ENCODE peak calls at places on chromosomes 3 and 15, in seven cellular contexts. One of them, this sample, is unnamed. For H3K4me1, the result is how much of the 10 kb centered on the place peaks cover.

GRCh38 chr15:68271854-68272471 is 5.6 kb upstream of the FEM1B start:
- DNase-seq in body of pancreas: peak
- DNase-seq in sigmoid colon: no peak
- DNase-seq in mucosa of descending colon: no peak
- DNase-seq in thoracic aorta: no peak
- DNase-seq in fibroblast of lung: peak
- DNase-seq in stomach: no peak
- DNase-seq in this sample: no peak

GRCh38 chr15:64247906-64248541 is 85.2 kb upstream of the PPIB start:
- DNase-seq in thoracic aorta: no peak
- DNase-seq in fibroblast of lung: peak
- DNase-seq in stomach: no peak
- DNase-seq in sigmoid colon: no peak
- DNase-seq in mucosa of descending colon: peak
- DNase-seq in body of pancreas: peak
- DNase-seq in this sample: no peak

GRCh38 chr15:70198441-70199123 is 100.9 kb upstream of the TLE3 start:
- DNase-seq in fibroblast of lung: peak
- DNase-seq in thoracic aorta: no peak
- DNase-seq in stomach: no peak
- DNase-seq in body of pancreas: no peak
- DNase-seq in mucosa of descending colon: no peak
- DNase-seq in sigmoid colon: no peak
- DNase-seq in this sample: no peak

GRCh38 chr3:47283193-47283537 is 421 bp downstream of the KLHL18 start:
- DNase-seq in stomach: peak
- DNase-seq in fibroblast of lung: peak
- DNase-seq in mucosa of descending colon: peak
- DNase-seq in sigmoid colon: peak
- DNase-seq in body of pancreas: peak
- DNase-seq in thoracic aorta: no peak
- DNase-seq in this sample: peak

GRCh38 chr15:78438595-78439285 is 724 bp downstream of the IREB2 start:
- DNase-seq in sigmoid colon: no peak
- DNase-seq in body of pancreas: peak
- DNase-seq in fibroblast of lung: peak
- DNase-seq in stomach: no peak
- DNase-seq in mucosa of descending colon: peak
- DNase-seq in thoracic aorta: no peak
- DNase-seq in this sample: peak

GRCh38 chr15:25694823-25695312 is 168.3 kb downstream of the ATP10A start:
- DNase-seq in body of pancreas: no peak
- DNase-seq in sigmoid colon: peak
- DNase-seq in thoracic aorta: no peak
- DNase-seq in fibroblast of lung: no peak
- DNase-seq in stomach: no peak
- DNase-seq in mucosa of descending colon: no peak
- DNase-seq in this sample: no peak

GRCh38 chr3:41026394-41027177 is 172.7 kb upstream of the CTNNB1 start:
- DNase-seq in stomach: no peak
- DNase-seq in body of pancreas: peak
- DNase-seq in mucosa of descending colon: peak
- DNase-seq in thoracic aorta: peak
- DNase-seq in fibroblast of lung: peak
- DNase-seq in sigmoid colon: peak
- DNase-seq in this sample: no peak

GRCh38 chr3:72101538-72101937 is 316.6 kb upstream of the PROK2 start:
- DNase-seq in stomach: no peak
- DNase-seq in thoracic aorta: no peak
- DNase-seq in fibroblast of lung: no peak
- DNase-seq in body of pancreas: no peak
- DNase-seq in sigmoid colon: no peak
- DNase-seq in mucosa of descending colon: no peak
- DNase-seq in this sample: no peak

GRCh38 chr15:45543051-45543450 is 20.5 kb upstream of the SLC30A4 start:
- DNase-seq in mucosa of descending colon: no peak
- DNase-seq in stomach: no peak
- DNase-seq in fibroblast of lung: no peak
- DNase-seq in sigmoid colon: no peak
- DNase-seq in body of pancreas: no peak
- DNase-seq in thoracic aorta: no peak
- DNase-seq in this sample: no peak

GRCh38 chr15:45548753-45549520 is 26.4 kb upstream of the SLC30A4 start:
- DNase-seq in sigmoid colon: no peak
- DNase-seq in mucosa of descending colon: no peak
- DNase-seq in body of pancreas: no peak
- DNase-seq in stomach: no peak
- DNase-seq in fibroblast of lung: no peak
- DNase-seq in thoracic aorta: no peak
- DNase-seq in this sample: no peak

GRCh38 chr15:45546789-45547188 is 24.2 kb upstream of the SLC30A4 start:
- DNase-seq in stomach: no peak
- DNase-seq in body of pancreas: no peak
- DNase-seq in fibroblast of lung: no peak
- DNase-seq in thoracic aorta: no peak
- DNase-seq in sigmoid colon: no peak
- DNase-seq in mucosa of descending colon: no peak
- DNase-seq in this sample: no peak

GRCh38 chr15:45540531-45540930 is 18.0 kb upstream of the SLC30A4 start:
- DNase-seq in mucosa of descending colon: no peak
- DNase-seq in thoracic aorta: no peak
- DNase-seq in body of pancreas: no peak
- DNase-seq in fibroblast of lung: no peak
- DNase-seq in stomach: no peak
- DNase-seq in sigmoid colon: no peak
- DNase-seq in this sample: no peak

DNA sequence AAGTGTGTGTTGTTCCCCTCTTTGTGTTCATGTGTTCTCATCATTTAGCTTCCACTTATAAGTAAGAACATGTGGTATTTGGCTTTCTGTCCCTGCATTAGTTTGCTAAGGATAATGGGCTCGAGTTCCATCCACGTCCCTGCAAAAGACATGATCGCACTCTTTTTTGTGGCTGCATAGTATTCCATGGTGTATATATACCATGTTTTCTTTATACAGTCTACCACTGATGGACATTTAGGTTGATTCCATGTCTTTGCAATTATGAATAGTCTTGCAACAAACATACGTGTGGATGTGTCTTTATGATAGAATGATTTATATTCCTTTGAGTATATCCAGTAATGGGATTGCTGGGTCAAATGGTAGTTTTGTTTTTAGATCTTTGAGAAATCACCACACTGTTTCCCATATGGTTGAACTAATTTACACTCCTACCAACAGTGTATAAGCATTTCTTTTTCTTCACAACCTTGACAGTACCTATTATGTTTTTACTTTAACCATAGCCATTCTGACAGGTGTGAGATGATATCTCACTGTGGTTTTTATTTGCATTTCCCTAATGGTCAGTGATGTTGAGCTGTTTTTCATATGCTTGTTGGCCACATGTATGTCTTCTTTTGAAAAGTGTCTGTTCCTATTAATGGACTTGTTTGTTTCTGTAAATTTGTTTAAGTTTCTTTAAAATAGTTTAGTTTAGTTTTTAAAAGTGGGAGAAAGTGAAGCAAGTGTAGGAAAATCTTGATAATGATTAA is 21.9 kb upstream of the SLC30A4 start:
- DNase-seq in stomach: no peak
- DNase-seq in mucosa of descending colon: no peak
- DNase-seq in body of pancreas: no peak
- DNase-seq in fibroblast of lung: no peak
- DNase-seq in sigmoid colon: no peak
- DNase-seq in thoracic aorta: no peak
- DNase-seq in this sample: no peak
- TF ChIP-seq CTCF in stomach: no peak
- TF ChIP-seq CTCF in mucosa of descending colon: no peak
- TF ChIP-seq CTCF in body of pancreas: no peak
- TF ChIP-seq CTCF in fibroblast of lung: no peak
- TF ChIP-seq CTCF in sigmoid colon: no peak
- TF ChIP-seq CTCF in thoracic aorta: no peak
- TF ChIP-seq CTCF in this sample: no peak

GRCh38 chr3:53193466-53194217 is 32.6 kb downstream of the PRKCD start:
- DNase-seq in thoracic aorta: no peak
- DNase-seq in stomach: no peak
- DNase-seq in mucosa of descending colon: no peak
- DNase-seq in fibroblast of lung: peak
- DNase-seq in sigmoid colon: no peak
- DNase-seq in body of pancreas: no peak
- DNase-seq in this sample: no peak
- H3K4me1 ChIP-seq in thoracic aorta: under half
- H3K4me1 ChIP-seq in stomach: under half
- H3K4me1 ChIP-seq in mucosa of descending colon: under half
- H3K4me1 ChIP-seq in fibroblast of lung: under half
- H3K4me1 ChIP-seq in sigmoid colon: under half
- H3K4me1 ChIP-seq in body of pancreas: under half
- H3K4me1 ChIP-seq in this sample: under half

GRCh38 chr15:72197460-72198409 is at the start of gene GRAMD2A:
- DNase-seq in thoracic aorta: no peak
- DNase-seq in sigmoid colon: no peak
- DNase-seq in mucosa of descending colon: peak
- DNase-seq in stomach: peak
- DNase-seq in fibroblast of lung: peak
- DNase-seq in body of pancreas: peak
- DNase-seq in this sample: no peak
- TF ChIP-seq CTCF in thoracic aorta: peak
- TF ChIP-seq CTCF in sigmoid colon: no peak
- TF ChIP-seq CTCF in mucosa of descending colon: no peak
- TF ChIP-seq CTCF in stomach: no peak
- TF ChIP-seq CTCF in fibroblast of lung: no peak
- TF ChIP-seq CTCF in body of pancreas: no peak
- TF ChIP-seq CTCF in this sample: no peak

GRCh38 chr3:16896820-16897219 is 12.1 kb downstream of the PLCL2 start:
- DNase-seq in mucosa of descending colon: no peak
- DNase-seq in sigmoid colon: no peak
- DNase-seq in thoracic aorta: no peak
- DNase-seq in fibroblast of lung: no peak
- DNase-seq in stomach: no peak
- DNase-seq in body of pancreas: no peak
- DNase-seq in this sample: no peak
- H3K4me1 ChIP-seq in mucosa of descending colon: under half
- H3K4me1 ChIP-seq in sigmoid colon: under half
- H3K4me1 ChIP-seq in thoracic aorta: under half
- H3K4me1 ChIP-seq in fibroblast of lung: under half
- H3K4me1 ChIP-seq in stomach: under half
- H3K4me1 ChIP-seq in body of pancreas: half or more
- H3K4me1 ChIP-seq in this sample: half or more

DNA sequence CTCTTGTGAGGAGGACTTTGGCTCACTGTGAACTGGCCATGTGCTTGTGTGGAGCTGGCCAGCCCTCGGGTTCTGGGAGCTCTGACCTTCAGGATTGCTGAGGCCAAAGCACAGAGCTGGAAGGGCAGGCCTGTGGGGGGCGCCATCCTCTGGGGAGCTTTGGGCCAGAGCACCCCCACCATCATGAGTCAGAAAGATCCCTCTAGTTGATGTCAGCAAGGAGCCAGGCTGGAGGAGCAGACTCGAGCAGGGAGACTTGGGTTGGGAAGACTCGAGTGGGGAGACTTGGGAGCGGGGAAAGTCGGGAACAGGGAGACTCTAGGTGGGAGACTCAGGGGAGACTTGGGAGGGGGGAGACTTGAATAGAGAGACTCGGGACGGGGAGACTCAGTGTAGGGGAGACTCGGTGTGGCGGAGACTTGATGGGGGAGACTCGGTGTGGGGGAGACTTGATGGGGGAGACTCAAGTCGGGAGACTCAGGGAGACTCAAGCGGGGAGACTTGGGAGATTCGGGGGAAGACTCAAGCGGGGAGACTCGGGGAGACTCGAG is 37.7 kb upstream of the PLXNA1 start:
- DNase-seq in mucosa of descending colon: no peak
- DNase-seq in fibroblast of lung: no peak
- DNase-seq in body of pancreas: no peak
- DNase-seq in sigmoid colon: peak
- DNase-seq in thoracic aorta: no peak
- DNase-seq in stomach: no peak
- DNase-seq in this sample: no peak
- TF ChIP-seq CTCF in mucosa of descending colon: no peak
- TF ChIP-seq CTCF in fibroblast of lung: no peak
- TF ChIP-seq CTCF in body of pancreas: no peak
- TF ChIP-seq CTCF in sigmoid colon: no peak
- TF ChIP-seq CTCF in thoracic aorta: no peak
- TF ChIP-seq CTCF in stomach: no peak
- TF ChIP-seq CTCF in this sample: no peak

DNA sequence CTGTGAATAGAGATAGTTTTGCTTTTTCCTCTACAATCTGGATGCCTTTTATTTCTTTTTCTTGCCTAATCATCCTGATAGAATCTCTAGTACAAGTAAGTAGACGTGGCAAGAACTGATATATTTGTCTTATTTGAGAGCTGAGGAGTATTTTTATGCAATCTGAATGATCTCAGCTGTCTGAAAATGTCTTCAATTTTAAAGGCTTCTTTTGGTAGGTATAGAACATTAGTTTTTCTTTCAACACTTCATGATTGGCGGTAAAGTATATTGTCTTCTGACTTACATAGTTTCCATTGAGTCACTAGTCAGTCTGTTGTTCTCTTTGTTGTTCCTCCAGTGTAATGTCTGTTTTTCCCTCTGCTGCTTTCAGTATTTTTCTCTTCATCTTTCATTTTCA is 31.3 kb downstream of the MGA start:
- DNase-seq in sigmoid colon: no peak
- DNase-seq in thoracic aorta: no peak
- DNase-seq in fibroblast of lung: peak
- DNase-seq in mucosa of descending colon: no peak
- DNase-seq in stomach: no peak
- DNase-seq in body of pancreas: no peak
- DNase-seq in this sample: no peak
- H3K4me1 ChIP-seq in sigmoid colon: under half
- H3K4me1 ChIP-seq in thoracic aorta: under half
- H3K4me1 ChIP-seq in fibroblast of lung: under half
- H3K4me1 ChIP-seq in mucosa of descending colon: under half
- H3K4me1 ChIP-seq in stomach: under half
- H3K4me1 ChIP-seq in body of pancreas: under half
- H3K4me1 ChIP-seq in this sample: under half

GRCh38 chr3:58520403-58520784 is 16.6 kb downstream of the ACOX2 start:
- DNase-seq in thoracic aorta: no peak
- DNase-seq in fibroblast of lung: no peak
- DNase-seq in mucosa of descending colon: no peak
- DNase-seq in body of pancreas: no peak
- DNase-seq in stomach: no peak
- DNase-seq in sigmoid colon: no peak
- DNase-seq in this sample: no peak
- TF ChIP-seq CTCF in thoracic aorta: no peak
- TF ChIP-seq CTCF in fibroblast of lung: no peak
- TF ChIP-seq CTCF in mucosa of descending colon: no peak
- TF ChIP-seq CTCF in body of pancreas: no peak
- TF ChIP-seq CTCF in stomach: no peak
- TF ChIP-seq CTCF in sigmoid colon: no peak
- TF ChIP-seq CTCF in this sample: no peak

GRCh38 chr15:75673426-75674247 is 25.9 kb downstream of the SNX33 start:
- DNase-seq in sigmoid colon: peak
- DNase-seq in fibroblast of lung: peak
- DNase-seq in stomach: peak
- DNase-seq in mucosa of descending colon: peak
- DNase-seq in thoracic aorta: peak
- DNase-seq in body of pancreas: peak
- DNase-seq in this sample: no peak
- H3K4me1 ChIP-seq in sigmoid colon: under half
- H3K4me1 ChIP-seq in fibroblast of lung: under half
- H3K4me1 ChIP-seq in stomach: under half
- H3K4me1 ChIP-seq in mucosa of descending colon: under half
- H3K4me1 ChIP-seq in thoracic aorta: half or more
- H3K4me1 ChIP-seq in body of pancreas: under half
- H3K4me1 ChIP-seq in this sample: under half

DNA sequence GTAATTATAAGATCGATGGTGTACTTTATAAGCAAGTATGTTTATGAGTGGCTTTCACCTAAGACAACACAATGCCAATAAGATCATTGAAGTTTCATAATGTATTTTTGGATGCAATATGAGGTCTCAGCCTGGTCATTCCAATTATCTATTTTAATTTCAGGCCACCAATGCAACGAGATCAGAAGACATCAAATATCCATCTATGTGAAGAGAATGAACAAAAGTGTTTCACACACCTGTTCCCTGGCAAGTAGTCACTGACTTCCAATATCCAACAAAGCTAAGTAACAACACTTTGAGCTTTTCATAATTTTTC is 53.6 kb upstream of the TMCO5A start:
- DNase-seq in fibroblast of lung: no peak
- DNase-seq in mucosa of descending colon: no peak
- DNase-seq in stomach: no peak
- DNase-seq in body of pancreas: no peak
- DNase-seq in sigmoid colon: no peak
- DNase-seq in thoracic aorta: no peak
- DNase-seq in this sample: no peak
- TF ChIP-seq CTCF in fibroblast of lung: no peak
- TF ChIP-seq CTCF in mucosa of descending colon: no peak
- TF ChIP-seq CTCF in stomach: no peak
- TF ChIP-seq CTCF in body of pancreas: no peak
- TF ChIP-seq CTCF in sigmoid colon: no peak
- TF ChIP-seq CTCF in thoracic aorta: no peak
- TF ChIP-seq CTCF in this sample: no peak

This sample was measured in CD8-positive, alpha-beta T cell.